ENCODE peak calls at places on chromosome 15, in four cellular contexts. S is astrocyte, P is PC-3, E is IMR-90. Z is an unnamed sample.

GRCh38 chr15:80852676-80853075 is 73.5 kb downstream of the CEMIP start:
- DNase-seq in S (no peak), P (peak; percentile 89), E (no peak), Z (no peak)

GRCh38 chr15:38134252-38134651 is 118.4 kb upstream of the SPRED1 start:
- DNase-seq in S (no peak), P (no peak), E (no peak), Z (no peak)

GRCh38 chr15:100131321-100132224 is 210.2 kb downstream of the ADAMTS17 start:
- DNase-seq in S (peak; percentile 63), P (peak; percentile 56), E (peak; percentile 39), Z (peak; percentile 93)

GRCh38 chr15:101102746-101103145 is 149.1 kb downstream of the CHSY1 start:
- DNase-seq in S (no peak), P (no peak), E (no peak), Z (peak; percentile 60)

GRCh38 chr15:69086427-69087205 is 72.1 kb downstream of the NOX5 start:
- DNase-seq in S (no peak), P (no peak), E (no peak), Z (no peak)

GRCh38 chr15:68639926-68640600 is 61.3 kb downstream of the CORO2B start:
- DNase-seq in S (no peak), P (peak; percentile 60), E (no peak), Z (peak; percentile 91)

GRCh38 chr15:44812029-44812517 is 75.7 kb downstream of the TRIM69 start:
- DNase-seq in S (no peak), P (no peak), E (no peak), Z (no peak)

GRCh38 chr15:64681424-64682024 is 93.9 kb downstream of the RBPMS2 start:
- DNase-seq in S (peak; percentile 35), P (peak; percentile 77), E (peak; percentile 65), Z (peak; percentile 84)

GRCh38 chr15:55398243-55398642 is 9.9 kb downstream of the CCPG1 start:
- DNase-seq in S (no peak), P (no peak), E (no peak), Z (no peak)

GRCh38 chr15:55403531-55403930 is 4.6 kb downstream of the CCPG1 start:
- DNase-seq in S (peak; percentile 37), P (no peak), E (peak; percentile 49), Z (no peak)

GRCh38 chr15:55402707-55403106 is 5.5 kb downstream of the CCPG1 start:
- DNase-seq in S (no peak), P (no peak), E (no peak), Z (no peak)

GRCh38 chr15:55407631-55407948 is 569 bp downstream of the CCPG1 start:
- DNase-seq in S (peak; percentile 18), P (no peak), E (peak; percentile 23), Z (peak; percentile 85)

DNA sequence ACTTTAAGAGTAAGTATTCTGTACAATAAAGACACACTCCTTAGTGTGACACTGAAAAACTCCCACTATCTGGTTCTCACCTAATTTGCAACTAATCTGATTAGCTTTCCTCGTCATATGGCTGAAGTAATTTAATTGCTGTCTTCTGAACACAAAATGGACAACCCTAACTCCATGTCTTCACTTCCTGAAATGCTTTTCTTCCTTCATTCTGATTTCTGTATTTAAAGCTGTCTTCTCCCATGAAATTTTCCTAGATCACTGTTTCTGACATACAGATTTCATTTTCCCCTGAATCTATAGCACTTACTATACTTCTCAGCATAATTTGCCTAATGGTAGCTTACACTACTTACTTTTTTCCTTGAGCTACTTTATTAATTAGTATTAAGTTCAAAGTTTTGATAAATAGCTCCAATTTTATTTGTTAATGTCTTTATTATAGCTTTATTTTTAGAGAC is 6.3 kb downstream of the CCPG1 start:
- DNase-seq in S (no peak), P (no peak), E (no peak), Z (no peak)
- H3K4me2 ChIP-seq in S (no peak overlapping the region), P (no peak overlapping the region), E (no peak overlapping the region), Z (no peak overlapping the region)

GRCh38 chr15:55741592-55742497 is 1.1 kb downstream of the PRTG start:
- DNase-seq in S (no peak), P (peak; percentile 3), E (no peak), Z (peak; percentile 87)
- TF ChIP-seq CTCF in S (no peak), P (no peak), E (no peak), Z (no peak)

GRCh38 chr15:94704421-94704820 is 473.1 kb downstream of the MCTP2 start:
- DNase-seq in S (no peak), P (no peak), E (no peak), Z (no peak)

GRCh38 chr15:94704946-94705345 is 473.6 kb downstream of the MCTP2 start:
- DNase-seq in S (no peak), P (no peak), E (no peak), Z (no peak)

GRCh38 chr15:94709319-94709718 is 478.0 kb downstream of the MCTP2 start:
- DNase-seq in S (no peak), P (no peak), E (no peak), Z (no peak)

GRCh38 chr15:94701281-94701985 is 470.1 kb downstream of the MCTP2 start:
- DNase-seq in S (no peak), P (no peak), E (no peak), Z (no peak)

GRCh38 chr15:94703591-94703990 is 472.2 kb downstream of the MCTP2 start:
- DNase-seq in S (no peak), P (no peak), E (no peak), Z (no peak)
- H3K4me2 ChIP-seq in S (no peak overlapping the region), P (no peak overlapping the region), E (no peak overlapping the region), Z (no peak overlapping the region)

GRCh38 chr15:28017423-28017924 is 81.6 kb downstream of the OCA2 start:
- DNase-seq in S (no peak), P (peak; percentile 16), E (no peak), Z (no peak)
- TF ChIP-seq CTCF in S (peak; percentile 9), P (peak; percentile 24), E (no peak), Z (no peak)

GRCh38 chr15:57785039-57785438 is 78.5 kb downstream of the POLR2M start:
- DNase-seq in S (no peak), P (no peak), E (no peak), Z (no peak)
- H3K4me2 ChIP-seq in S (no peak overlapping the region), P (no peak overlapping the region), E (no peak overlapping the region), Z (no peak overlapping the region)

DNA sequence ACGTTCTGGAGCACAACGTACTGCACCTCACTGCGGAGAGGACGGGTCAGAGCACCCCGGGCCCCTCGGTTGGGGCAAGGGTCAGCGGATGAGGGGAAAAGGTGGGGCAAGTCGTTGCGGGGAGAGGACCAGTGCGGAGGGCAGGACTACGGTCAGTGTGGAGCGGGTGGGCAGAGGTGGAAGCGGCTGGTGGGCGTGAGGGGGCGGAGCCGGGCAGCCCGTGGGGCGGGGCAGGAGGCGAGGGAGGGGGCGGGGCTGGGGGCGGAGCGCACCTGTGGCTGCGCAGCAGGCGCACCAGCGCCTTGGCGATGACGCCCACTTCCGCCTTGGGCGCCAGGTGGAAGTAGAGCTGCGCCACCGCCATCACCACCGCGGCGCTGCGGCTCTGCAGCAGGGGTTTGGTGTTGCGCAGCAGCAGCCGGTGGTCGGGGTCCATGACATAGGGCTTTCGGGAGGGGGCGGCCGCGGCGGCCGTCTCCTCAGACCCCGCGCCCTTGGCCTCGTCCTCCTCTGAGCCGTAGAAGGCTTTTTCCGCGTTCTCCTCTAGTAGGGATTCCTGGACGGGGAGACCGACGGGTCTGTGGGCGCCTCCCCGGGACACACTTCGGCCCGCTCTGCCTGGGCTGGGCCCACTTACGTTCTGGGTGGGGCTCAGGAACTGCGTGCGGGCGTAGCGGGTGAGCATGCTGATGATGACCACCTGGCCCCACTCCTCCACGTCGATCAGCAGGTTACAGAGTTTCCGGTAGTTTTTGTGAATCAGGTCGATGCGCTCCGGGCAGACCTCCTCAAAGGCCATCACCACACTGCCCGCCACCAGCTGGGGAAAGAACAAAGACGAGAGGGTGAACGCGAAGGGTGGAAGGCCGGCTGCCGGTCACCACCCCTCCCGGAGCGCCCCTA is 29.2 kb downstream of the AP3B2 start:
- DNase-seq in S (no peak), P (peak; percentile 78), E (no peak), Z (peak; percentile 64)
- TF ChIP-seq CTCF in S (no peak), P (peak; percentile 30), E (no peak), Z (no peak)

DNA sequence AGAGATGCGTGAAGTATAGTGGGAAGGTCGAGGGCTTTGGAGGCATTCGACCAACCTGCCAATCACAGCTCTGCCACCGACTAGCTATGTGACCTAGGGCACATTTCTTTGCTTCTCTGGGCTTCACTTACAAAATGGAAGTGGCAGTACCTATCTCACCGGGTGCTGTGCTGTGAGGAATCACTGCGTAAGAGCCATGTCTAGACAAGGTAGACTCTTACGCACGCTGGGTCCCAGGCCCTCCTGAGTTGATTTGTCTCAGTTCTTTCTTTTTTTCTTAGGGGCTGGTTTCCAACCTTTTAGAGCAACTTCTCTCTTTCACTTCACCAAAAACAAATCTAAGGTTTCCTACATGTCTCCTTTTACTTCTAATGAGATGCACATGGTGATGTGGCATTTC is 18.8 kb downstream of the CA12 start:
- DNase-seq in S (no peak), P (no peak), E (no peak), Z (no peak)
- H3K4me2 ChIP-seq in S (no peak overlapping the region), P (no peak overlapping the region), E (no peak overlapping the region), Z (no peak overlapping the region)

DNA sequence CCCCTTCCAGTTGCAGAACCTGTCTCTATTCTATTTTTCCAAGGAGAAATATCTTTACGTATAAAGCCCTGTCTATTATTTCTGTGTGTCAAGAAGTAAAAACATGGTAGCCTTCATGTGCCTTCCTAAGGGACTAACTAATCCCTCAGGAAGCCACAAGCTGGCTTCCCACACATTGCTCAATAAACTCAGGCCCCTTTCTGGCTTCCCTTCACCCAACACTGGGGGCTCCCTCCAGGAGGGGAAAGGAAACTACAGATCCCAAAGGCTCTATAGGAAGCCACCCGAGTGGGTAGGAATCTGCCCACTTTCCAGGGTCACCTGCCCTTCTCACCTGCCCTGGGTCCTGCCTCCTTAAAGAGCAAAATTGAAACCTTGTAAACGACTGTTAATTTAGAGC is 4.6 kb downstream of the TLE3 start:
- DNase-seq in S (no peak), P (no peak), E (no peak), Z (peak; percentile 82)
- TF ChIP-seq CTCF in S (no peak), P (no peak), E (no peak), Z (no peak)

DNA sequence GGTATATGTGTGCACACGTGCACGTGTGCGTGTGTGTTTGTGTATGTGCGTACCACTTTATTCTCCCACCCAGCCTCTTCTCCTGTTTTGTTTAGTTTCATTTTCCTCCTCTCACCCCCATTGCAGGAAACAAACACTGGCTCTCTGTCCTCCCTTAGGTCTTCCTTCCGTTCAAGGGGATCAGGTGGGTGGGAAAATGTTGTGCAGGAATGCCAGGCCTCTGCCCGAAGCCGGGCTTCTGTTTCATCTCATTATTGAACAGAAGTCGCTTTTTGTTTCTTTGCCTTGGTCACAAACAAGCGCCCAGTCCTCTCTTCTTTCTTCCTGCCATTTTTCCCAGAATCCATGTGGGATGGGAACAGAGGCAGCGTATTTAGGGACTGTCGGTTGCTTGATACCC is 69.6 kb downstream of the IGF1R start:
- DNase-seq in S (no peak), P (no peak), E (no peak), Z (no peak)
- H3K4me2 ChIP-seq in S (peak overlapping the region; percentile 51), P (no peak overlapping the region), E (peak overlapping the region; percentile 73), Z (no peak overlapping the region)

GRCh38 chr15:65916664-65917406 is 47.5 kb downstream of the RAB11A start:
- DNase-seq in S (peak; percentile 42), P (peak; percentile 48), E (peak; percentile 74), Z (peak; percentile 96)
- TF ChIP-seq CTCF in S (peak; percentile 56), P (peak; percentile 62), E (peak; percentile 78), Z (peak; percentile 73)

Z was measured in osteoblast.